ENCODE peak calls at places on chromosomes 13 and 19, in four cellular contexts. One of them, this sample, is unnamed.

GRCh38 chr13:49435992-49436391 is 7.9 kb downstream of the CAB39L start:
- DNase-seq in amniotic epithelial cell: peak
- DNase-seq in mesothelial cell of epicardium: no peak
- DNase-seq in activated T-cell treated with anti-CD3 and anti-CD28 coated beads for 1 hour: no peak
- DNase-seq in this sample: no peak

GRCh38 chr13:50715402-50716146 is 127.9 kb downstream of the DLEU7 start:
- DNase-seq in amniotic epithelial cell: no peak
- DNase-seq in mesothelial cell of epicardium: no peak
- DNase-seq in activated T-cell treated with anti-CD3 and anti-CD28 coated beads for 1 hour: no peak
- DNase-seq in this sample: no peak

GRCh38 chr13:100608906-100609305 is 20.3 kb upstream of the GGACT start:
- DNase-seq in amniotic epithelial cell: no peak
- DNase-seq in mesothelial cell of epicardium: no peak
- DNase-seq in activated T-cell treated with anti-CD3 and anti-CD28 coated beads for 1 hour: no peak
- DNase-seq in this sample: peak

GRCh38 chr19:18266863-18267686 is 7.2 kb downstream of the IQCN start:
- DNase-seq in amniotic epithelial cell: no peak
- DNase-seq in mesothelial cell of epicardium: no peak
- DNase-seq in activated T-cell treated with anti-CD3 and anti-CD28 coated beads for 1 hour: no peak
- DNase-seq in this sample: no peak

GRCh38 chr13:63497601-63498000 is 2082.0 kb upstream of the PCDH20 start:
- DNase-seq in amniotic epithelial cell: peak
- DNase-seq in mesothelial cell of epicardium: no peak
- DNase-seq in activated T-cell treated with anti-CD3 and anti-CD28 coated beads for 1 hour: no peak
- DNase-seq in this sample: no peak

GRCh38 chr19:13689050-13689449 is 75.3 kb upstream of the MRI1 start:
- DNase-seq in amniotic epithelial cell: no peak
- DNase-seq in mesothelial cell of epicardium: no peak
- DNase-seq in activated T-cell treated with anti-CD3 and anti-CD28 coated beads for 1 hour: no peak
- DNase-seq in this sample: peak

GRCh38 chr13:67008075-67008668 is 222.0 kb downstream of the PCDH9 start:
- DNase-seq in amniotic epithelial cell: no peak
- DNase-seq in mesothelial cell of epicardium: no peak
- DNase-seq in activated T-cell treated with anti-CD3 and anti-CD28 coated beads for 1 hour: no peak
- DNase-seq in this sample: no peak

GRCh38 chr19:51354103-51354741 is 12.0 kb downstream of the ETFB start:
- DNase-seq in amniotic epithelial cell: peak
- DNase-seq in mesothelial cell of epicardium: no peak
- DNase-seq in activated T-cell treated with anti-CD3 and anti-CD28 coated beads for 1 hour: no peak
- DNase-seq in this sample: no peak

GRCh38 chr13:26544707-26545106 is 12.8 kb upstream of the WASF3 start:
- DNase-seq in amniotic epithelial cell: no peak
- DNase-seq in mesothelial cell of epicardium: no peak
- DNase-seq in activated T-cell treated with anti-CD3 and anti-CD28 coated beads for 1 hour: no peak
- DNase-seq in this sample: no peak

GRCh38 chr13:112892759-112893569 is 76.0 kb upstream of the MCF2L start:
- DNase-seq in amniotic epithelial cell: no peak
- DNase-seq in mesothelial cell of epicardium: no peak
- DNase-seq in activated T-cell treated with anti-CD3 and anti-CD28 coated beads for 1 hour: no peak
- DNase-seq in this sample: no peak

GRCh38 chr13:43132228-43132627 is 108.8 kb downstream of the DNAJC15 start:
- DNase-seq in amniotic epithelial cell: peak
- DNase-seq in mesothelial cell of epicardium: no peak
- DNase-seq in activated T-cell treated with anti-CD3 and anti-CD28 coated beads for 1 hour: no peak
- DNase-seq in this sample: no peak

GRCh38 chr19:21020298-21021227 is at the start of gene ZNF430:
- DNase-seq in amniotic epithelial cell: peak
- DNase-seq in mesothelial cell of epicardium: peak
- DNase-seq in activated T-cell treated with anti-CD3 and anti-CD28 coated beads for 1 hour: peak
- DNase-seq in this sample: peak

GRCh38 chr13:50319603-50320296 is 304.5 kb downstream of the KCNRG start:
- DNase-seq in amniotic epithelial cell: peak
- DNase-seq in mesothelial cell of epicardium: no peak
- DNase-seq in activated T-cell treated with anti-CD3 and anti-CD28 coated beads for 1 hour: no peak
- DNase-seq in this sample: no peak

GRCh38 chr13:24630851-24631341 is 49.3 kb upstream of the ATP12A start:
- DNase-seq in amniotic epithelial cell: peak
- DNase-seq in mesothelial cell of epicardium: no peak
- DNase-seq in activated T-cell treated with anti-CD3 and anti-CD28 coated beads for 1 hour: no peak
- DNase-seq in this sample: no peak

GRCh38 chr13:55554741-55555140 is 1586.0 kb upstream of the PRR20A start:
- DNase-seq in amniotic epithelial cell: no peak
- DNase-seq in mesothelial cell of epicardium: no peak
- DNase-seq in activated T-cell treated with anti-CD3 and anti-CD28 coated beads for 1 hour: no peak
- DNase-seq in this sample: no peak

GRCh38 chr19:3420244-3420755 is 53.9 kb downstream of the NFIC start:
- DNase-seq in amniotic epithelial cell: no peak
- DNase-seq in mesothelial cell of epicardium: no peak
- DNase-seq in activated T-cell treated with anti-CD3 and anti-CD28 coated beads for 1 hour: no peak
- DNase-seq in this sample: no peak

GRCh38 chr13:51311957-51312520 is 27.5 kb upstream of the SERPINE3 start:
- DNase-seq in amniotic epithelial cell: no peak
- DNase-seq in mesothelial cell of epicardium: no peak
- DNase-seq in activated T-cell treated with anti-CD3 and anti-CD28 coated beads for 1 hour: no peak
- DNase-seq in this sample: no peak

GRCh38 chr19:1052349-1052967 is 12.6 kb downstream of the ABCA7 start:
- DNase-seq in amniotic epithelial cell: no peak
- DNase-seq in mesothelial cell of epicardium: no peak
- DNase-seq in activated T-cell treated with anti-CD3 and anti-CD28 coated beads for 1 hour: no peak
- DNase-seq in this sample: no peak

GRCh38 chr19:13103961-13104847 is 1.5 kb upstream of the LYL1 start:
- DNase-seq in amniotic epithelial cell: no peak
- DNase-seq in mesothelial cell of epicardium: no peak
- DNase-seq in activated T-cell treated with anti-CD3 and anti-CD28 coated beads for 1 hour: peak
- DNase-seq in this sample: peak

GRCh38 chr19:2902590-2903218 is 2.0 kb downstream of the ZNF57 start:
- DNase-seq in amniotic epithelial cell: no peak
- DNase-seq in mesothelial cell of epicardium: no peak
- DNase-seq in activated T-cell treated with anti-CD3 and anti-CD28 coated beads for 1 hour: no peak
- DNase-seq in this sample: no peak

GRCh38 chr19:10518444-10519361 is 1.5 kb upstream of the S1PR5 start:
- DNase-seq in amniotic epithelial cell: no peak
- DNase-seq in mesothelial cell of epicardium: no peak
- DNase-seq in activated T-cell treated with anti-CD3 and anti-CD28 coated beads for 1 hour: no peak
- DNase-seq in this sample: no peak

GRCh38 chr19:10503002-10503789 is at the start of gene KEAP1:
- DNase-seq in amniotic epithelial cell: peak
- DNase-seq in mesothelial cell of epicardium: no peak
- DNase-seq in activated T-cell treated with anti-CD3 and anti-CD28 coated beads for 1 hour: no peak
- DNase-seq in this sample: peak

GRCh38 chr13:36858285-36858684 is 39.3 kb downstream of the RFXAP start:
- DNase-seq in amniotic epithelial cell: peak
- DNase-seq in mesothelial cell of epicardium: no peak
- DNase-seq in activated T-cell treated with anti-CD3 and anti-CD28 coated beads for 1 hour: no peak
- DNase-seq in this sample: no peak

GRCh38 chr13:20495087-20496023 is 30.3 kb downstream of the CRYL1 start:
- DNase-seq in amniotic epithelial cell: peak
- DNase-seq in mesothelial cell of epicardium: no peak
- DNase-seq in activated T-cell treated with anti-CD3 and anti-CD28 coated beads for 1 hour: peak
- DNase-seq in this sample: peak

GRCh38 chr19:1449467-1450442 is at the start of gene APC2:
- DNase-seq in amniotic epithelial cell: no peak
- DNase-seq in mesothelial cell of epicardium: no peak
- DNase-seq in activated T-cell treated with anti-CD3 and anti-CD28 coated beads for 1 hour: no peak
- DNase-seq in this sample: peak

GRCh38 chr19:31338069-31338767 is 11.0 kb downstream of the TSHZ3 start:
- DNase-seq in amniotic epithelial cell: peak
- DNase-seq in mesothelial cell of epicardium: no peak
- DNase-seq in activated T-cell treated with anti-CD3 and anti-CD28 coated beads for 1 hour: no peak
- DNase-seq in this sample: peak

GRCh38 chr19:17327654-17328516 is 6.8 kb downstream of the ANO8 start:
- DNase-seq in amniotic epithelial cell: peak
- DNase-seq in mesothelial cell of epicardium: peak
- DNase-seq in activated T-cell treated with anti-CD3 and anti-CD28 coated beads for 1 hour: peak
- DNase-seq in this sample: peak

GRCh38 chr13:27201661-27202060 is 30.1 kb upstream of the USP12 start:
- DNase-seq in amniotic epithelial cell: no peak
- DNase-seq in mesothelial cell of epicardium: no peak
- DNase-seq in activated T-cell treated with anti-CD3 and anti-CD28 coated beads for 1 hour: no peak
- DNase-seq in this sample: no peak

GRCh38 chr19:16645140-16645539 is 14.8 kb downstream of the SMIM7 start:
- DNase-seq in amniotic epithelial cell: no peak
- DNase-seq in mesothelial cell of epicardium: no peak
- DNase-seq in activated T-cell treated with anti-CD3 and anti-CD28 coated beads for 1 hour: no peak
- DNase-seq in this sample: no peak

GRCh38 chr19:21901861-21902260 is 65.9 kb upstream of the ZNF43 start:
- DNase-seq in amniotic epithelial cell: no peak
- DNase-seq in mesothelial cell of epicardium: no peak
- DNase-seq in activated T-cell treated with anti-CD3 and anti-CD28 coated beads for 1 hour: no peak
- DNase-seq in this sample: no peak

GRCh38 chr19:13428352-13428751 is 77.9 kb downstream of the CACNA1A start:
- DNase-seq in amniotic epithelial cell: no peak
- DNase-seq in mesothelial cell of epicardium: no peak
- DNase-seq in activated T-cell treated with anti-CD3 and anti-CD28 coated beads for 1 hour: no peak
- DNase-seq in this sample: peak